ENCODE peak calls at places on chromosomes 3 and 15, in eight cellular contexts. One of them, this sample, is unnamed.

GRCh38 chr15:49428392-49429095 is 5.5 kb downstream of the FGF7 start:
- DNase-seq in mesendoderm: no peak
- DNase-seq in pancreas: no peak
- DNase-seq in uterus: no peak
- DNase-seq in CD8-positive, alpha-beta T cell: no peak
- DNase-seq in Peyer's patch: no peak
- DNase-seq in spleen: no peak
- DNase-seq in heart right ventricle: peak; percentile 29
- DNase-seq in this sample: no peak

GRCh38 chr3:172675371-172676193 is 35.3 kb downstream of the NCEH1 start:
- DNase-seq in mesendoderm: peak; percentile 65
- DNase-seq in pancreas: no peak
- DNase-seq in uterus: no peak
- DNase-seq in CD8-positive, alpha-beta T cell: peak; percentile 12
- DNase-seq in Peyer's patch: no peak
- DNase-seq in spleen: no peak
- DNase-seq in heart right ventricle: no peak
- DNase-seq in this sample: no peak

GRCh38 chr3:65583203-65583602 is 455.5 kb downstream of the MAGI1 start:
- DNase-seq in mesendoderm: no peak
- DNase-seq in pancreas: no peak
- DNase-seq in uterus: no peak
- DNase-seq in CD8-positive, alpha-beta T cell: no peak
- DNase-seq in Peyer's patch: no peak
- DNase-seq in spleen: no peak
- DNase-seq in heart right ventricle: no peak
- DNase-seq in this sample: no peak

GRCh38 chr3:129554356-129555120 is 11.6 kb downstream of the H1-8 start:
- DNase-seq in mesendoderm: no peak
- DNase-seq in pancreas: no peak
- DNase-seq in uterus: no peak
- DNase-seq in CD8-positive, alpha-beta T cell: no peak
- DNase-seq in Peyer's patch: no peak
- DNase-seq in spleen: no peak
- DNase-seq in heart right ventricle: no peak
- DNase-seq in this sample: no peak

GRCh38 chr3:46546896-46547440 is 19.1 kb downstream of the LRRC2 start:
- DNase-seq in mesendoderm: no peak
- DNase-seq in pancreas: no peak
- DNase-seq in uterus: no peak
- DNase-seq in CD8-positive, alpha-beta T cell: no peak
- DNase-seq in Peyer's patch: peak; percentile 15
- DNase-seq in spleen: no peak
- DNase-seq in heart right ventricle: no peak
- DNase-seq in this sample: no peak

GRCh38 chr15:74300057-74300620 is 64.0 kb downstream of the CCDC33 start:
- DNase-seq in mesendoderm: peak; percentile 55
- DNase-seq in pancreas: no peak
- DNase-seq in uterus: no peak
- DNase-seq in CD8-positive, alpha-beta T cell: no peak
- DNase-seq in Peyer's patch: no peak
- DNase-seq in spleen: no peak
- DNase-seq in heart right ventricle: no peak
- DNase-seq in this sample: no peak

GRCh38 chr15:59232476-59232875 is 25.8 kb downstream of the LDHAL6B start:
- DNase-seq in mesendoderm: no peak
- DNase-seq in pancreas: no peak
- DNase-seq in uterus: no peak
- DNase-seq in CD8-positive, alpha-beta T cell: no peak
- DNase-seq in Peyer's patch: no peak
- DNase-seq in spleen: no peak
- DNase-seq in heart right ventricle: no peak
- DNase-seq in this sample: no peak

GRCh38 chr3:169278092-169278491 is 385.4 kb downstream of the MECOM start:
- DNase-seq in mesendoderm: no peak
- DNase-seq in pancreas: no peak
- DNase-seq in uterus: no peak
- DNase-seq in CD8-positive, alpha-beta T cell: no peak
- DNase-seq in Peyer's patch: no peak
- DNase-seq in spleen: no peak
- DNase-seq in heart right ventricle: no peak
- DNase-seq in this sample: no peak

GRCh38 chr3:174125267-174125844 is 727.8 kb downstream of the NLGN1 start:
- DNase-seq in mesendoderm: peak; percentile 73
- DNase-seq in pancreas: no peak
- DNase-seq in uterus: no peak
- DNase-seq in CD8-positive, alpha-beta T cell: no peak
- DNase-seq in Peyer's patch: no peak
- DNase-seq in spleen: no peak
- DNase-seq in heart right ventricle: no peak
- DNase-seq in this sample: no peak

GRCh38 chr3:149717391-149718056 is 34.8 kb downstream of the COMMD2 start:
- DNase-seq in mesendoderm: peak; percentile 83
- DNase-seq in pancreas: peak; percentile 28
- DNase-seq in uterus: peak; percentile 75
- DNase-seq in CD8-positive, alpha-beta T cell: no peak
- DNase-seq in Peyer's patch: no peak
- DNase-seq in spleen: no peak
- DNase-seq in heart right ventricle: no peak
- DNase-seq in this sample: peak; percentile 57

GRCh38 chr3:51729005-51729633 is 22.3 kb downstream of the GRM2 start:
- DNase-seq in mesendoderm: no peak
- DNase-seq in pancreas: no peak
- DNase-seq in uterus: no peak
- DNase-seq in CD8-positive, alpha-beta T cell: no peak
- DNase-seq in Peyer's patch: no peak
- DNase-seq in spleen: no peak
- DNase-seq in heart right ventricle: no peak
- DNase-seq in this sample: no peak
- H3K27me3 ChIP-seq in mesendoderm: no peaks in the 10 kb centered on the region
- H3K27me3 ChIP-seq in pancreas: no peaks in the 10 kb centered on the region
- H3K27me3 ChIP-seq in uterus: no peaks in the 10 kb centered on the region
- H3K27me3 ChIP-seq in CD8-positive, alpha-beta T cell: no peaks in the 10 kb centered on the region
- H3K27me3 ChIP-seq in Peyer's patch: no peaks in the 10 kb centered on the region
- H3K27me3 ChIP-seq in spleen: peaks cover 4% of the 10 kb centered on the region
- H3K27me3 ChIP-seq in heart right ventricle: no peaks in the 10 kb centered on the region
- H3K27me3 ChIP-seq in this sample: no peaks in the 10 kb centered on the region

GRCh38 chr3:170482199-170482598 is 63.5 kb downstream of the CLDN11 start:
- DNase-seq in mesendoderm: no peak
- DNase-seq in pancreas: no peak
- DNase-seq in uterus: no peak
- DNase-seq in CD8-positive, alpha-beta T cell: no peak
- DNase-seq in Peyer's patch: no peak
- DNase-seq in spleen: no peak
- DNase-seq in heart right ventricle: no peak
- DNase-seq in this sample: no peak
- H3K27ac ChIP-seq in mesendoderm: no peak overlapping the region
- H3K27ac ChIP-seq in pancreas: no peak overlapping the region
- H3K27ac ChIP-seq in uterus: no peak overlapping the region
- H3K27ac ChIP-seq in CD8-positive, alpha-beta T cell: no peak overlapping the region
- H3K27ac ChIP-seq in Peyer's patch: no peak overlapping the region
- H3K27ac ChIP-seq in spleen: no peak overlapping the region
- H3K27ac ChIP-seq in heart right ventricle: no peak overlapping the region
- H3K27ac ChIP-seq in this sample: no peak overlapping the region

GRCh38 chr3:170360916-170361315 is 3.4 kb downstream of the SKIL start:
- DNase-seq in mesendoderm: peak; percentile 48
- DNase-seq in pancreas: no peak
- DNase-seq in uterus: no peak
- DNase-seq in CD8-positive, alpha-beta T cell: no peak
- DNase-seq in Peyer's patch: no peak
- DNase-seq in spleen: no peak
- DNase-seq in heart right ventricle: no peak
- DNase-seq in this sample: no peak
- H3K27me3 ChIP-seq in mesendoderm: no peaks in the 10 kb centered on the region
- H3K27me3 ChIP-seq in pancreas: no peaks in the 10 kb centered on the region
- H3K27me3 ChIP-seq in uterus: no peaks in the 10 kb centered on the region
- H3K27me3 ChIP-seq in CD8-positive, alpha-beta T cell: no peaks in the 10 kb centered on the region
- H3K27me3 ChIP-seq in Peyer's patch: no peaks in the 10 kb centered on the region
- H3K27me3 ChIP-seq in spleen: no peaks in the 10 kb centered on the region
- H3K27me3 ChIP-seq in heart right ventricle: no peaks in the 10 kb centered on the region
- H3K27me3 ChIP-seq in this sample: no peaks in the 10 kb centered on the region

DNA sequence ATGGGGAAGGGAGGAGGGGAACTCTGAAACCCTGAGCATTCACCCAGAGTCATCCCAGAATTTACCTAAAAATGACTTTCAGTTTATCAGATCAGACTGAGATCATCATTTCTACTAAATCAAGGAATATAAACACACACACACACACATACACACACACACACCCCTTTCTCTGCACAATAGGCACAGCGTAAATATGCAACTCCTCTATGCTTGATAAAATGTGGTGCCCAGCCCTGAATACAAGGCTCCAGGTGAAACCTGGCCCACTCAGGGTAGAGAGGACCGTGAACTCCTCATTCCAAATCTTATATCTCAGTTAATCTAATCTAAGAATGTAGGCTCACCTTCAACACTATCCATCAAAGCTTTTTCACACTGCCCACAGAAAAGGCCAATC is 31.8 kb upstream of the SEC22A start:
- DNase-seq in mesendoderm: no peak
- DNase-seq in pancreas: no peak
- DNase-seq in uterus: no peak
- DNase-seq in CD8-positive, alpha-beta T cell: no peak
- DNase-seq in Peyer's patch: no peak
- DNase-seq in spleen: no peak
- DNase-seq in heart right ventricle: no peak
- DNase-seq in this sample: no peak
- H3K27ac ChIP-seq in mesendoderm: no peak overlapping the region
- H3K27ac ChIP-seq in pancreas: peak overlapping the region; percentile 73
- H3K27ac ChIP-seq in uterus: no peak overlapping the region
- H3K27ac ChIP-seq in CD8-positive, alpha-beta T cell: no peak overlapping the region
- H3K27ac ChIP-seq in Peyer's patch: no peak overlapping the region
- H3K27ac ChIP-seq in spleen: no peak overlapping the region
- H3K27ac ChIP-seq in heart right ventricle: no peak overlapping the region
- H3K27ac ChIP-seq in this sample: no peak overlapping the region

DNA sequence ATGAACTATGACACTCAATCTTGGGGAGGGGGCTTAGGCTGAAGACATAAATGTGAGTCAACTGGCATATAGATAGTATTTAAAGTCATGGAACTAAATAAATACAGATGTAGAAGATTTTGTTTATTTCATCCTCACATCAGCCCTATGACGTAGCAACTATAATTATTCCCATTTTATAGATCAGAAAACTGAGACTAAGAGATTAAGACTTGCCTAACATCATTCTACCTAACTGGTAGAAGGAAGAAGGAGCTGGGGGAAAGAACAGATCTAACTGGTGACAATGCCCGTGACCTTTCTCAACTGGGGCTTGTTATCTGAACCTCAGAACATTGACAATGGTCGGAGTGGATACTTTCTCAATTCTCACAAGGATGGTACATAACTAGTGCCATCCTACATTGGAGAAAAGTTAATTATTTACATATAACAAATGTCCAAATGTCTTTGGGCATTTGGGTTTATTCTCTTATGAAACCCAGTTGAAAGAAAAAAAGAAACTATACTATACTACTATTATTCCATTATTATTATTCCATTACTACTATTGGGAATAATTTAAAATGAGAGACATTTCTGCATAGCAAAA is 10.4 kb downstream of the HERC1 start:
- DNase-seq in mesendoderm: no peak
- DNase-seq in pancreas: no peak
- DNase-seq in uterus: no peak
- DNase-seq in CD8-positive, alpha-beta T cell: no peak
- DNase-seq in Peyer's patch: no peak
- DNase-seq in spleen: no peak
- DNase-seq in heart right ventricle: no peak
- DNase-seq in this sample: no peak
- H3K27me3 ChIP-seq in mesendoderm: no peaks in the 10 kb centered on the region
- H3K27me3 ChIP-seq in pancreas: no peaks in the 10 kb centered on the region
- H3K27me3 ChIP-seq in uterus: no peaks in the 10 kb centered on the region
- H3K27me3 ChIP-seq in CD8-positive, alpha-beta T cell: no peaks in the 10 kb centered on the region
- H3K27me3 ChIP-seq in Peyer's patch: no peaks in the 10 kb centered on the region
- H3K27me3 ChIP-seq in spleen: no peaks in the 10 kb centered on the region
- H3K27me3 ChIP-seq in heart right ventricle: no peaks in the 10 kb centered on the region
- H3K27me3 ChIP-seq in this sample: no peaks in the 10 kb centered on the region

This sample was measured in right lobe of liver.